ENCODE peak calls at places on chromosomes 13 and 19, in nine cellular contexts. B, S, D, N, O, P, G, J and V are unnamed samples.

GRCh38 chr13:113815151-113816058 is 48.5 kb downstream of the GAS6 start:
- DNase-seq in B (no peak), S (peak), D (peak), N (no peak), O (no peak), P (no peak), G (no peak), J (peak), V (peak)

GRCh38 chr13:40064154-40064713 is 408.8 kb downstream of the COG6 start:
- DNase-seq in B (no peak), S (no peak), D (no peak), N (no peak), O (no peak), P (no peak), G (peak), J (no peak), V (no peak)

GRCh38 chr19:35545855-35546381 is 492 bp downstream of the TMEM147 start:
- DNase-seq in B (no peak), S (peak), D (peak), N (peak), O (peak), P (no peak), G (peak), J (peak), V (peak)

GRCh38 chr13:98921015-98921414 is 56.8 kb downstream of the DOCK9 start:
- DNase-seq in B (no peak), S (no peak), D (no peak), N (no peak), O (no peak), P (no peak), G (no peak), J (no peak), V (peak)

GRCh38 chr13:40194204-40194806 is 472.1 kb downstream of the FOXO1 start:
- DNase-seq in B (no peak), S (no peak), D (no peak), N (no peak), O (no peak), P (no peak), G (no peak), J (no peak), V (no peak)

GRCh38 chr13:71770710-71771109 is 96.3 kb downstream of the DACH1 start:
- DNase-seq in B (no peak), S (no peak), D (no peak), N (no peak), O (no peak), P (no peak), G (no peak), J (no peak), V (no peak)

GRCh38 chr13:76677047-76677446 is 209.2 kb downstream of the KCTD12 start:
- DNase-seq in B (peak), S (peak), D (no peak), N (peak), O (peak), P (no peak), G (no peak), J (no peak), V (no peak)

GRCh38 chr19:40578442-40578908 is 1.8 kb downstream of the SHKBP1 start:
- DNase-seq in B (no peak), S (no peak), D (no peak), N (no peak), O (no peak), P (no peak), G (peak), J (no peak), V (no peak)

GRCh38 chr19:2524840-2525723 is 49.2 kb downstream of the GADD45B start:
- DNase-seq in B (no peak), S (no peak), D (no peak), N (peak), O (no peak), P (no peak), G (peak), J (no peak), V (no peak)

GRCh38 chr19:8505680-8506401 is 3.4 kb upstream of the PRAM1 start:
- DNase-seq in B (peak), S (peak), D (peak), N (peak), O (peak), P (peak), G (peak), J (peak), V (no peak)

GRCh38 chr19:45995715-45996385 is 583 bp downstream of the CCDC61 start:
- DNase-seq in B (no peak), S (no peak), D (no peak), N (no peak), O (no peak), P (no peak), G (no peak), J (no peak), V (no peak)

GRCh38 chr19:38712161-38712748 is 32.0 kb downstream of the CAPN12 start:
- DNase-seq in B (no peak), S (no peak), D (no peak), N (no peak), O (no peak), P (no peak), G (no peak), J (no peak), V (no peak)

GRCh38 chr13:106471957-106472543 is 63.4 kb downstream of the EFNB2 start:
- DNase-seq in B (no peak), S (no peak), D (no peak), N (no peak), O (no peak), P (peak), G (peak), J (no peak), V (no peak)

GRCh38 chr19:14073232-14073924 is 792 bp downstream of the MISP3 start:
- DNase-seq in B (no peak), S (peak), D (peak), N (peak), O (peak), P (no peak), G (peak), J (peak), V (no peak)

GRCh38 chr19:11378319-11379189 is 4.1 kb downstream of the SWSAP1 start:
- DNase-seq in B (no peak), S (peak), D (no peak), N (peak), O (peak), P (no peak), G (peak), J (no peak), V (no peak)

GRCh38 chr19:33514885-33515485 is 6.6 kb downstream of the PEPD start:
- DNase-seq in B (no peak), S (no peak), D (no peak), N (peak), O (peak), P (no peak), G (no peak), J (no peak), V (no peak)

GRCh38 chr19:45059258-45059965 is 16.9 kb downstream of the ZNF296 start:
- DNase-seq in B (peak), S (peak), D (peak), N (peak), O (peak), P (peak), G (peak), J (peak), V (no peak)

GRCh38 chr13:97460004-97460756 is 26.2 kb downstream of the RAP2A start:
- DNase-seq in B (no peak), S (no peak), D (no peak), N (no peak), O (no peak), P (no peak), G (no peak), J (peak), V (peak)

GRCh38 chr19:22533761-22534160 is 100.4 kb upstream of the ZNF492 start:
- DNase-seq in B (no peak), S (no peak), D (no peak), N (no peak), O (no peak), P (no peak), G (no peak), J (no peak), V (no peak)

GRCh38 chr13:31947506-31947905 is 84.1 kb upstream of the FRY start:
- DNase-seq in B (no peak), S (no peak), D (no peak), N (no peak), O (no peak), P (no peak), G (no peak), J (no peak), V (no peak)

GRCh38 chr13:112934075-112934474 is 34.9 kb upstream of the MCF2L start:
- DNase-seq in B (no peak), S (no peak), D (no peak), N (no peak), O (no peak), P (no peak), G (no peak), J (no peak), V (no peak)

GRCh38 chr13:44669534-44669933 is 93.4 kb upstream of the TSC22D1 start:
- DNase-seq in B (no peak), S (no peak), D (no peak), N (no peak), O (no peak), P (no peak), G (no peak), J (no peak), V (no peak)

GRCh38 chr19:19459707-19460251 is 54.3 kb downstream of the GATAD2A start:
- DNase-seq in B (no peak), S (no peak), D (peak), N (peak), O (no peak), P (no peak), G (no peak), J (peak), V (no peak)

GRCh38 chr19:19460258-19460731 is 54.8 kb downstream of the GATAD2A start:
- DNase-seq in B (no peak), S (no peak), D (peak), N (no peak), O (no peak), P (no peak), G (no peak), J (no peak), V (no peak)

GRCh38 chr19:19461306-19461670 is 54.1 kb downstream of the TSSK6 start:
- DNase-seq in B (no peak), S (no peak), D (no peak), N (no peak), O (no peak), P (no peak), G (no peak), J (no peak), V (no peak)

GRCh38 chr19:19461671-19462622 is 53.4 kb downstream of the TSSK6 start:
- DNase-seq in B (no peak), S (peak), D (peak), N (peak), O (peak), P (no peak), G (no peak), J (peak), V (no peak)

GRCh38 chr19:19460761-19461265 is 54.5 kb downstream of the TSSK6 start:
- DNase-seq in B (peak), S (no peak), D (peak), N (peak), O (peak), P (no peak), G (no peak), J (peak), V (no peak)
- H3K4me3 ChIP-seq in B (peak), S (no peak), D (peak), N (peak), O (peak), P (no peak), G (no peak), J (peak), V (peak)

GRCh38 chr19:1469936-1470863 is 8.8 kb downstream of the C19orf25 start:
- DNase-seq in B (no peak), S (no peak), D (peak), N (peak), O (peak), P (no peak), G (no peak), J (peak), V (no peak)
- H3K4me3 ChIP-seq in B (peak), S (peak), D (peak), N (peak), O (peak), P (peak), G (peak), J (peak), V (no peak)

GRCh38 chr19:47581605-47582319 is 8.8 kb upstream of the ZNF541 start:
- DNase-seq in B (no peak), S (no peak), D (no peak), N (no peak), O (no peak), P (no peak), G (no peak), J (no peak), V (no peak)
- H3K4me3 ChIP-seq in B (no peak), S (no peak), D (no peak), N (no peak), O (no peak), P (peak), G (no peak), J (no peak), V (no peak)

GRCh38 chr19:30254214-30254613 is 118.0 kb upstream of the ZNF536 start:
- DNase-seq in B (no peak), S (no peak), D (no peak), N (no peak), O (no peak), P (no peak), G (no peak), J (no peak), V (no peak)

GRCh38 chr19:30253581-30253996 is 118.6 kb upstream of the ZNF536 start:
- DNase-seq in B (no peak), S (no peak), D (no peak), N (no peak), O (no peak), P (no peak), G (no peak), J (no peak), V (no peak)

GRCh38 chr19:30256510-30256850 is 115.7 kb upstream of the ZNF536 start:
- DNase-seq in B (no peak), S (no peak), D (no peak), N (no peak), O (no peak), P (no peak), G (no peak), J (no peak), V (no peak)

GRCh38 chr19:30255783-30256509 is 116.2 kb upstream of the ZNF536 start:
- DNase-seq in B (no peak), S (no peak), D (no peak), N (no peak), O (no peak), P (no peak), G (no peak), J (no peak), V (no peak)

GRCh38 chr19:30254789-30255188 is 117.4 kb upstream of the ZNF536 start:
- DNase-seq in B (no peak), S (no peak), D (no peak), N (no peak), O (no peak), P (no peak), G (no peak), J (no peak), V (no peak)
- H3K4me3 ChIP-seq in B (no peak), S (no peak), D (no peak), N (no peak), O (no peak), P (no peak), G (no peak), J (no peak), V (no peak)

DNA sequence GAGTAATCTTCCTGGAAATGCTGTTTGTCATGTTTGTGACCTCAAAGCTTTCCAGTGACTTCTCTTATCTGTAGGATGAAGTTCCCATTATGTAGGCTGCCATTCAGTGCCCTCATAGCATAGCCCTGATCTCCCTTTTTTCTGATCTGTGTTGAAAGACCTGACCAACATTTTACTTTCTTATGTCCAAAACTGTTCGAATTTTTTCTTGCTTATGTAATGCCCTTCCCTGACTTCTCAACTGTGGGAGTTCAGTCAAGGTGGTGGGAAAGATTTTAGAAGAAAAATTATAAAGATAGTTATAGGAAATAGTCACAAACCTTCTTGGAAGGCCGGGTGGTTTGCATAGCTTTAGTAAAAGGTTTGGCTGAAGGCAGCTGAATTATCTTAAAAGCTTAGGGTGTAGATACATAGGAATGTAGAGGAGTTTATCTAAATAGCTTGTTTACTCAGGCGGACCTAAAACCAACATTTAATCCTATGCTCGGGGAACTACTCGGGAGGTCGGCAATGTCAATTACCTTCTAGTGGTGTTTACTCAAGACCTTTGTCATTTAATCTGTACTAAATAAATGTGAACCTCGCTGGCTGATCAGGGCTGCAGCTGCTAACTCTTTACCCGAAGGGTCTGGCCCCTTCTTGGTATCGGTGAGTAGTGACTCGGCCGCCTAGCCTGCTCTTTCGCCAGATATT is 44.3 kb downstream of the PSG3 start:
- DNase-seq in B (no peak), S (no peak), D (no peak), N (no peak), O (no peak), P (no peak), G (peak), J (no peak), V (no peak)
- H3K4me3 ChIP-seq in B (no peak), S (no peak), D (no peak), N (no peak), O (no peak), P (no peak), G (no peak), J (no peak), V (no peak)